ENCODE peak calls at places on chromosomes 16 and 17, in seven cellular contexts. One of them, this sample, is unnamed.

GRCh38 chr16:70018254-70018653 is 67.1 kb downstream of the CLEC18A start:
- DNase-seq in hepatocyte: peak; percentile 29
- DNase-seq in endodermal cell: peak; percentile 80
- DNase-seq in effector memory CD4-positive, alpha-beta T cell: peak; percentile 4
- DNase-seq in transverse colon: peak; percentile 23
- DNase-seq in uterus: no peak
- DNase-seq in HAP-1: peak; percentile 6
- DNase-seq in this sample: no peak

GRCh38 chr17:80308672-80309517 is 48.2 kb downstream of the RNF213 start:
- DNase-seq in hepatocyte: peak; percentile 42
- DNase-seq in endodermal cell: peak; percentile 88
- DNase-seq in effector memory CD4-positive, alpha-beta T cell: no peak
- DNase-seq in transverse colon: no peak
- DNase-seq in uterus: no peak
- DNase-seq in HAP-1: no peak
- DNase-seq in this sample: no peak

GRCh38 chr16:17497648-17498047 is 26.9 kb upstream of the XYLT1 start:
- DNase-seq in hepatocyte: no peak
- DNase-seq in endodermal cell: no peak
- DNase-seq in effector memory CD4-positive, alpha-beta T cell: no peak
- DNase-seq in transverse colon: no peak
- DNase-seq in uterus: no peak
- DNase-seq in HAP-1: no peak
- DNase-seq in this sample: no peak

GRCh38 chr17:60639019-60639330 is 38.7 kb upstream of the BCAS3 start:
- DNase-seq in hepatocyte: no peak
- DNase-seq in endodermal cell: no peak
- DNase-seq in effector memory CD4-positive, alpha-beta T cell: no peak
- DNase-seq in transverse colon: no peak
- DNase-seq in uterus: no peak
- DNase-seq in HAP-1: no peak
- DNase-seq in this sample: no peak

GRCh38 chr16:56350491-56351405 is 74.6 kb downstream of the AMFR start:
- DNase-seq in hepatocyte: no peak
- DNase-seq in endodermal cell: no peak
- DNase-seq in effector memory CD4-positive, alpha-beta T cell: no peak
- DNase-seq in transverse colon: no peak
- DNase-seq in uterus: no peak
- DNase-seq in HAP-1: no peak
- DNase-seq in this sample: no peak

GRCh38 chr16:90011196-90011819 is 7.9 kb downstream of the DBNDD1 start:
- DNase-seq in hepatocyte: no peak
- DNase-seq in endodermal cell: no peak
- DNase-seq in effector memory CD4-positive, alpha-beta T cell: no peak
- DNase-seq in transverse colon: no peak
- DNase-seq in uterus: no peak
- DNase-seq in HAP-1: no peak
- DNase-seq in this sample: no peak

GRCh38 chr16:64137976-64138375 is 983.9 kb downstream of the CDH11 start:
- DNase-seq in hepatocyte: no peak
- DNase-seq in endodermal cell: no peak
- DNase-seq in effector memory CD4-positive, alpha-beta T cell: no peak
- DNase-seq in transverse colon: no peak
- DNase-seq in uterus: no peak
- DNase-seq in HAP-1: no peak
- DNase-seq in this sample: no peak

GRCh38 chr16:85819245-85819644 is 19.8 kb downstream of the COX4I1 start:
- DNase-seq in hepatocyte: peak; percentile 89
- DNase-seq in endodermal cell: peak; percentile 98
- DNase-seq in effector memory CD4-positive, alpha-beta T cell: peak; percentile 71
- DNase-seq in transverse colon: peak; percentile 91
- DNase-seq in uterus: peak; percentile 42
- DNase-seq in HAP-1: peak; percentile 58
- DNase-seq in this sample: peak; percentile 87

GRCh38 chr17:57395721-57396321 is 139.5 kb downstream of the MSI2 start:
- DNase-seq in hepatocyte: no peak
- DNase-seq in endodermal cell: no peak
- DNase-seq in effector memory CD4-positive, alpha-beta T cell: no peak
- DNase-seq in transverse colon: no peak
- DNase-seq in uterus: no peak
- DNase-seq in HAP-1: no peak
- DNase-seq in this sample: no peak

GRCh38 chr16:67199808-67200198 is 872 bp downstream of the ELMO3 start:
- DNase-seq in hepatocyte: no peak
- DNase-seq in endodermal cell: peak; percentile 86
- DNase-seq in effector memory CD4-positive, alpha-beta T cell: no peak
- DNase-seq in transverse colon: peak; percentile 63
- DNase-seq in uterus: no peak
- DNase-seq in HAP-1: no peak
- DNase-seq in this sample: no peak

GRCh38 chr17:49730078-49730786 is 22.5 kb upstream of the SLC35B1 start:
- DNase-seq in hepatocyte: no peak
- DNase-seq in endodermal cell: no peak
- DNase-seq in effector memory CD4-positive, alpha-beta T cell: no peak
- DNase-seq in transverse colon: peak; percentile 59
- DNase-seq in uterus: peak; percentile 91
- DNase-seq in HAP-1: no peak
- DNase-seq in this sample: no peak

GRCh38 chr16:51382940-51383339 is 231.9 kb upstream of the SALL1 start:
- DNase-seq in hepatocyte: no peak
- DNase-seq in endodermal cell: peak; percentile 50
- DNase-seq in effector memory CD4-positive, alpha-beta T cell: no peak
- DNase-seq in transverse colon: no peak
- DNase-seq in uterus: no peak
- DNase-seq in HAP-1: no peak
- DNase-seq in this sample: no peak

GRCh38 chr16:2749936-2750335 is 2.5 kb upstream of the SRRM2 start:
- DNase-seq in hepatocyte: no peak
- DNase-seq in endodermal cell: no peak
- DNase-seq in effector memory CD4-positive, alpha-beta T cell: no peak
- DNase-seq in transverse colon: no peak
- DNase-seq in uterus: no peak
- DNase-seq in HAP-1: no peak
- DNase-seq in this sample: no peak

GRCh38 chr16:8194795-8195194 is 395.5 kb downstream of the TMEM114 start:
- DNase-seq in hepatocyte: peak; percentile 17
- DNase-seq in endodermal cell: peak; percentile 88
- DNase-seq in effector memory CD4-positive, alpha-beta T cell: no peak
- DNase-seq in transverse colon: no peak
- DNase-seq in uterus: no peak
- DNase-seq in HAP-1: peak; percentile 51
- DNase-seq in this sample: peak; percentile 8

GRCh38 chr17:10499950-10500349 is 18.4 kb downstream of the MYH1 start:
- DNase-seq in hepatocyte: no peak
- DNase-seq in endodermal cell: no peak
- DNase-seq in effector memory CD4-positive, alpha-beta T cell: no peak
- DNase-seq in transverse colon: no peak
- DNase-seq in uterus: no peak
- DNase-seq in HAP-1: no peak
- DNase-seq in this sample: no peak

GRCh38 chr16:68422396-68422964 is 25.8 kb downstream of the SMPD3 start:
- DNase-seq in hepatocyte: no peak
- DNase-seq in endodermal cell: peak; percentile 63
- DNase-seq in effector memory CD4-positive, alpha-beta T cell: no peak
- DNase-seq in transverse colon: no peak
- DNase-seq in uterus: no peak
- DNase-seq in HAP-1: no peak
- DNase-seq in this sample: no peak

GRCh38 chr17:83125515-83126274 is 46.3 kb downstream of the METRNL start:
- DNase-seq in hepatocyte: no peak
- DNase-seq in endodermal cell: peak; percentile 38
- DNase-seq in effector memory CD4-positive, alpha-beta T cell: no peak
- DNase-seq in transverse colon: peak; percentile 61
- DNase-seq in uterus: no peak
- DNase-seq in HAP-1: no peak
- DNase-seq in this sample: no peak

GRCh38 chr16:11792404-11793260 is 4.4 kb downstream of the ZC3H7A start:
- DNase-seq in hepatocyte: peak; percentile 76
- DNase-seq in endodermal cell: no peak
- DNase-seq in effector memory CD4-positive, alpha-beta T cell: no peak
- DNase-seq in transverse colon: peak; percentile 69
- DNase-seq in uterus: no peak
- DNase-seq in HAP-1: no peak
- DNase-seq in this sample: no peak

GRCh38 chr17:80603380-80603779 is 58.7 kb downstream of the RPTOR start:
- DNase-seq in hepatocyte: no peak
- DNase-seq in endodermal cell: no peak
- DNase-seq in effector memory CD4-positive, alpha-beta T cell: no peak
- DNase-seq in transverse colon: no peak
- DNase-seq in uterus: no peak
- DNase-seq in HAP-1: no peak
- DNase-seq in this sample: no peak

GRCh38 chr17:70078549-70078948 is 3.5 kb downstream of the KCNJ16 start:
- DNase-seq in hepatocyte: no peak
- DNase-seq in endodermal cell: no peak
- DNase-seq in effector memory CD4-positive, alpha-beta T cell: no peak
- DNase-seq in transverse colon: no peak
- DNase-seq in uterus: no peak
- DNase-seq in HAP-1: no peak
- DNase-seq in this sample: no peak

GRCh38 chr17:48244121-48244711 is 136.7 kb downstream of the SNX11 start:
- DNase-seq in hepatocyte: peak; percentile 65
- DNase-seq in endodermal cell: peak; percentile 53
- DNase-seq in effector memory CD4-positive, alpha-beta T cell: no peak
- DNase-seq in transverse colon: peak; percentile 37
- DNase-seq in uterus: no peak
- DNase-seq in HAP-1: no peak
- DNase-seq in this sample: no peak

GRCh38 chr16:1950047-1950446 is 4.4 kb downstream of the RPL3L start:
- DNase-seq in hepatocyte: no peak
- DNase-seq in endodermal cell: no peak
- DNase-seq in effector memory CD4-positive, alpha-beta T cell: no peak
- DNase-seq in transverse colon: no peak
- DNase-seq in uterus: no peak
- DNase-seq in HAP-1: no peak
- DNase-seq in this sample: no peak

GRCh38 chr17:81322271-81323082 is 27.4 kb upstream of the SLC38A10 start:
- DNase-seq in hepatocyte: no peak
- DNase-seq in endodermal cell: peak; percentile 87
- DNase-seq in effector memory CD4-positive, alpha-beta T cell: peak; percentile 26
- DNase-seq in transverse colon: no peak
- DNase-seq in uterus: no peak
- DNase-seq in HAP-1: no peak
- DNase-seq in this sample: no peak

GRCh38 chr16:89575247-89576172 is at the start of gene CPNE7:
- DNase-seq in hepatocyte: no peak
- DNase-seq in endodermal cell: peak; percentile 73
- DNase-seq in effector memory CD4-positive, alpha-beta T cell: no peak
- DNase-seq in transverse colon: no peak
- DNase-seq in uterus: no peak
- DNase-seq in HAP-1: peak; percentile 32
- DNase-seq in this sample: no peak

GRCh38 chr17:80992077-80992947 is 671 bp downstream of the CHMP6 start:
- DNase-seq in hepatocyte: peak; percentile 26
- DNase-seq in endodermal cell: peak; percentile 80
- DNase-seq in effector memory CD4-positive, alpha-beta T cell: no peak
- DNase-seq in transverse colon: peak; percentile 23
- DNase-seq in uterus: no peak
- DNase-seq in HAP-1: no peak
- DNase-seq in this sample: no peak

GRCh38 chr17:71055128-71055527 is 885.8 kb downstream of the KCNJ2 start:
- DNase-seq in hepatocyte: no peak
- DNase-seq in endodermal cell: no peak
- DNase-seq in effector memory CD4-positive, alpha-beta T cell: no peak
- DNase-seq in transverse colon: no peak
- DNase-seq in uterus: no peak
- DNase-seq in HAP-1: no peak
- DNase-seq in this sample: no peak

GRCh38 chr17:43669971-43670644 is 8.4 kb upstream of the MEOX1 start:
- DNase-seq in hepatocyte: peak; percentile 61
- DNase-seq in endodermal cell: peak; percentile 79
- DNase-seq in effector memory CD4-positive, alpha-beta T cell: no peak
- DNase-seq in transverse colon: peak; percentile 62
- DNase-seq in uterus: no peak
- DNase-seq in HAP-1: no peak
- DNase-seq in this sample: no peak

DNA sequence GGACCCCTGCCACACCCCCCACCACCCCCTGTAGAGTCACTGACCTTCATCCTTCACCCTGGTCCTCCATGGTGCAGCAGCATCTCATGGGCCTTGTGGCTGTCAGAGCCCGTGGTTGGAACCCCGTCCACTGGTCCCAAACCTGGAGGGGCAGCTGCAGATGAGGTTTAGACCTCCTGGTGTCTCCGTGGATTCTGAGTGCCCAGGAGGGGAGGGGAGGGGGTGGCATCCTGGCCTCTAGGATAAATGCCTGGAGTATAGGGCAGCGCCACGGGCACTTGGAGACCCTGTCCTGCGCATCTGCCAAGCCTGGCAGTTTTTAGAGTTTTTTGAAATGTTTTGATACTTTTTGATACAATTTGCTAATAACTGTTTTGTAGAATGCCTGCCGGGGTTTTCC is 17.5 kb downstream of the KLHL36 start:
- DNase-seq in hepatocyte: no peak
- DNase-seq in endodermal cell: no peak
- DNase-seq in effector memory CD4-positive, alpha-beta T cell: no peak
- DNase-seq in transverse colon: no peak
- DNase-seq in uterus: no peak
- DNase-seq in HAP-1: no peak
- DNase-seq in this sample: no peak
- H3K4me1 ChIP-seq in hepatocyte: no peaks in the 10 kb centered on the region
- H3K4me1 ChIP-seq in endodermal cell: no peaks in the 10 kb centered on the region
- H3K4me1 ChIP-seq in effector memory CD4-positive, alpha-beta T cell: no peaks in the 10 kb centered on the region
- H3K4me1 ChIP-seq in transverse colon: no peaks in the 10 kb centered on the region
- H3K4me1 ChIP-seq in uterus: no peaks in the 10 kb centered on the region
- H3K4me1 ChIP-seq in HAP-1: peaks cover 11% of the 10 kb centered on the region
- H3K4me1 ChIP-seq in this sample: no peaks in the 10 kb centered on the region

GRCh38 chr17:16286009-16286946 is 67.0 kb downstream of the CENPV start:
- DNase-seq in hepatocyte: peak; percentile 92
- DNase-seq in endodermal cell: peak; percentile 95
- DNase-seq in effector memory CD4-positive, alpha-beta T cell: peak; percentile 63
- DNase-seq in transverse colon: peak; percentile 92
- DNase-seq in uterus: peak; percentile 88
- DNase-seq in HAP-1: peak; percentile 79
- DNase-seq in this sample: peak; percentile 30
- H3K4me1 ChIP-seq in hepatocyte: peaks cover 36% of the 10 kb centered on the region
- H3K4me1 ChIP-seq in endodermal cell: peaks cover 20% of the 10 kb centered on the region
- H3K4me1 ChIP-seq in effector memory CD4-positive, alpha-beta T cell: peaks cover 47% of the 10 kb centered on the region
- H3K4me1 ChIP-seq in transverse colon: peaks cover 33% of the 10 kb centered on the region
- H3K4me1 ChIP-seq in uterus: peaks cover 12% of the 10 kb centered on the region
- H3K4me1 ChIP-seq in HAP-1: peaks cover 20% of the 10 kb centered on the region
- H3K4me1 ChIP-seq in this sample: peaks cover 11% of the 10 kb centered on the region

GRCh38 chr17:40115101-40115436 is 6.7 kb upstream of the MSL1 start:
- DNase-seq in hepatocyte: no peak
- DNase-seq in endodermal cell: no peak
- DNase-seq in effector memory CD4-positive, alpha-beta T cell: no peak
- DNase-seq in transverse colon: no peak
- DNase-seq in uterus: no peak
- DNase-seq in HAP-1: no peak
- DNase-seq in this sample: no peak
- H3K4me1 ChIP-seq in hepatocyte: peaks cover 53% of the 10 kb centered on the region
- H3K4me1 ChIP-seq in endodermal cell: peaks cover 9% of the 10 kb centered on the region
- H3K4me1 ChIP-seq in effector memory CD4-positive, alpha-beta T cell: peaks cover 33% of the 10 kb centered on the region
- H3K4me1 ChIP-seq in transverse colon: peaks cover 40% of the 10 kb centered on the region
- H3K4me1 ChIP-seq in uterus: peaks cover 10% of the 10 kb centered on the region
- H3K4me1 ChIP-seq in HAP-1: peaks cover 30% of the 10 kb centered on the region
- H3K4me1 ChIP-seq in this sample: peaks cover 35% of the 10 kb centered on the region

GRCh38 chr17:31321971-31322370 is 549 bp upstream of the EVI2A start:
- DNase-seq in hepatocyte: no peak
- DNase-seq in endodermal cell: no peak
- DNase-seq in effector memory CD4-positive, alpha-beta T cell: peak; percentile 21
- DNase-seq in transverse colon: no peak
- DNase-seq in uterus: no peak
- DNase-seq in HAP-1: no peak
- DNase-seq in this sample: no peak
- H3K4me1 ChIP-seq in hepatocyte: no peaks in the 10 kb centered on the region
- H3K4me1 ChIP-seq in endodermal cell: no peaks in the 10 kb centered on the region
- H3K4me1 ChIP-seq in effector memory CD4-positive, alpha-beta T cell: peaks cover 11% of the 10 kb centered on the region
- H3K4me1 ChIP-seq in transverse colon: no peaks in the 10 kb centered on the region
- H3K4me1 ChIP-seq in uterus: no peaks in the 10 kb centered on the region
- H3K4me1 ChIP-seq in HAP-1: peaks cover 2% of the 10 kb centered on the region
- H3K4me1 ChIP-seq in this sample: no peaks in the 10 kb centered on the region